ENCODE peak calls at places on chromosomes 3 and 15, in eight cellular contexts. N is NB4; Z is activated gamma-delta T cell; D is M059J; F is fibroblast of lung; W is choroid plexus epithelial cell; A is stimulated activated CD8-positive, alpha-beta memory T cell treated with anti-CD3 and anti-CD28 coated beads, Interleukin-15, amount 100 ng/mL, for 24 hours; B is GOT3. G is an unnamed sample.

GRCh38 chr3:2166552-2166951 is 67.9 kb downstream of the CNTN4 start:
- DNase-seq in N (peak), Z (no peak), D (no peak), F (no peak), W (peak), A (no peak), B (no peak), G (peak)

GRCh38 chr15:70133781-70134180 is 36.1 kb upstream of the TLE3 start:
- DNase-seq in N (no peak), Z (no peak), D (no peak), F (no peak), W (no peak), A (no peak), B (no peak), G (no peak)

GRCh38 chr3:105579439-105579838 is 212.7 kb downstream of the ALCAM start:
- DNase-seq in N (no peak), Z (no peak), D (no peak), F (peak), W (no peak), A (no peak), B (no peak), G (no peak)

GRCh38 chr3:162391301-162391700 is 894.7 kb downstream of the OTOL1 start:
- DNase-seq in N (no peak), Z (no peak), D (peak), F (peak), W (peak), A (no peak), B (no peak), G (peak)

GRCh38 chr3:15538345-15538744 is 16.8 kb upstream of the COLQ start:
- DNase-seq in N (no peak), Z (no peak), D (no peak), F (no peak), W (no peak), A (no peak), B (no peak), G (no peak)

GRCh38 chr3:62446337-62446940 is 73.1 kb upstream of the FEZF2 start:
- DNase-seq in N (no peak), Z (no peak), D (no peak), F (no peak), W (no peak), A (no peak), B (no peak), G (no peak)

GRCh38 chr3:141243295-141243707 is 11.7 kb downstream of the PXYLP1 start:
- DNase-seq in N (no peak), Z (no peak), D (peak), F (peak), W (peak), A (peak), B (no peak), G (peak)

GRCh38 chr3:138180375-138181029 is 5.8 kb upstream of the DBR1 start:
- DNase-seq in N (peak), Z (no peak), D (peak), F (peak), W (peak), A (no peak), B (no peak), G (peak)

GRCh38 chr3:83039422-83039821 is 1278.0 kb upstream of the GBE1 start:
- DNase-seq in N (no peak), Z (no peak), D (peak), F (peak), W (peak), A (no peak), B (no peak), G (no peak)

GRCh38 chr3:36372534-36372935 is 7.8 kb upstream of the STAC start:
- DNase-seq in N (no peak), Z (no peak), D (peak), F (peak), W (peak), A (no peak), B (no peak), G (peak)

GRCh38 chr3:58556761-58557181 is 19.8 kb upstream of the ACOX2 start:
- DNase-seq in N (no peak), Z (no peak), D (no peak), F (no peak), W (no peak), A (no peak), B (no peak), G (no peak)

GRCh38 chr15:56815247-56815646 is 81.9 kb upstream of the ZNF280D start:
- DNase-seq in N (peak), Z (no peak), D (no peak), F (no peak), W (no peak), A (no peak), B (no peak), G (peak)

GRCh38 chr3:173217127-173217526 is 76.1 kb upstream of the SPATA16 start:
- DNase-seq in N (no peak), Z (no peak), D (peak), F (peak), W (peak), A (no peak), B (no peak), G (no peak)

G was measured in epithelial cell of esophagus.